ENCODE peak calls at places on chromosome 21, in eight cellular contexts. W is hepatocyte, C is neural progenitor cell, G is heart left ventricle, Z is Panc1, H is aorta, X is psoas muscle, K is pancreas. M is an unnamed sample.

GRCh38 chr21:36321325-36322082 is 1.5 kb downstream of the MORC3 start:
- DNase-seq in W (peak; percentile 13), C (peak; percentile 68), G (no peak), Z (no peak), H (no peak), X (no peak), K (peak; percentile 38), M (peak; percentile 58)

GRCh38 chr21:43598416-43599120 is 60.7 kb downstream of the HSF2BP start:
- DNase-seq in W (no peak), C (no peak), G (no peak), Z (no peak), H (no peak), X (no peak), K (no peak), M (no peak)

GRCh38 chr21:15841856-15842564 is 112.2 kb downstream of the USP25 start:
- DNase-seq in W (no peak), C (no peak), G (no peak), Z (no peak), H (no peak), X (no peak), K (no peak), M (no peak)

GRCh38 chr21:36171327-36171726 is 14.7 kb downstream of the DOP1B start:
- DNase-seq in W (no peak), C (no peak), G (no peak), Z (no peak), H (no peak), X (no peak), K (no peak), M (no peak)

GRCh38 chr21:30924171-30924680 is 42.8 kb upstream of the KRTAP11-1 start:
- DNase-seq in W (peak; percentile 25), C (no peak), G (no peak), Z (no peak), H (no peak), X (no peak), K (no peak), M (no peak)

GRCh38 chr21:14762309-14762708 is 216.2 kb upstream of the SAMSN1 start:
- DNase-seq in W (no peak), C (no peak), G (no peak), Z (no peak), H (no peak), X (no peak), K (no peak), M (no peak)

GRCh38 chr21:36881223-36881622 is 85.2 kb downstream of the HLCS start:
- DNase-seq in W (no peak), C (no peak), G (no peak), Z (no peak), H (no peak), X (no peak), K (no peak), M (no peak)

GRCh38 chr21:32448803-32449594 is 36.5 kb downstream of the EVA1C start:
- DNase-seq in W (no peak), C (no peak), G (no peak), Z (no peak), H (no peak), X (no peak), K (no peak), M (no peak)

GRCh38 chr21:36719614-36720013 is 20.7 kb downstream of the SIM2 start:
- DNase-seq in W (peak; percentile 50), C (no peak), G (no peak), Z (no peak), H (peak; percentile 51), X (no peak), K (peak; percentile 60), M (peak; percentile 33)

GRCh38 chr21:36487641-36488307 is 7.9 kb upstream of the CLDN14 start:
- DNase-seq in W (no peak), C (no peak), G (no peak), Z (no peak), H (no peak), X (no peak), K (peak; percentile 47), M (no peak)

GRCh38 chr21:22421416-22422190 is 1423.4 kb downstream of the NCAM2 start:
- DNase-seq in W (no peak), C (no peak), G (no peak), Z (no peak), H (no peak), X (no peak), K (no peak), M (no peak)

GRCh38 chr21:36909901-36910561 is 56.4 kb downstream of the HLCS start:
- DNase-seq in W (peak; percentile 81), C (no peak), G (no peak), Z (peak; percentile 91), H (no peak), X (no peak), K (no peak), M (no peak)

GRCh38 chr21:42626171-42626570 is 27.2 kb upstream of the PDE9A start:
- DNase-seq in W (no peak), C (no peak), G (no peak), Z (no peak), H (peak; percentile 32), X (no peak), K (no peak), M (no peak)

GRCh38 chr21:36171741-36172331 is 15.2 kb downstream of the DOP1B start:
- DNase-seq in W (no peak), C (no peak), G (peak; percentile 32), Z (no peak), H (no peak), X (no peak), K (no peak), M (no peak)

GRCh38 chr21:16578912-16579311 is 849.1 kb downstream of the USP25 start:
- DNase-seq in W (no peak), C (no peak), G (no peak), Z (no peak), H (no peak), X (no peak), K (no peak), M (no peak)

GRCh38 chr21:43893536-43894205 is 28.6 kb downstream of the AGPAT3 start:
- DNase-seq in W (no peak), C (no peak), G (no peak), Z (no peak), H (no peak), X (no peak), K (no peak), M (no peak)

GRCh38 chr21:33418686-33419085 is 15.5 kb downstream of the IFNGR2 start:
- DNase-seq in W (no peak), C (no peak), G (peak; percentile 44), Z (no peak), H (peak; percentile 84), X (peak; percentile 78), K (no peak), M (no peak)

GRCh38 chr21:36125513-36126121 is 9.3 kb upstream of the CBR3 start:
- DNase-seq in W (peak; percentile 73), C (peak; percentile 53), G (no peak), Z (no peak), H (no peak), X (peak; percentile 56), K (no peak), M (peak; percentile 79)

GRCh38 chr21:14270631-14271030 is 54.7 kb downstream of the RBM11 start:
- DNase-seq in W (peak; percentile 13), C (no peak), G (no peak), Z (no peak), H (no peak), X (no peak), K (no peak), M (no peak)

GRCh38 chr21:41582866-41583265 is 74.9 kb upstream of the TMPRSS2 start:
- DNase-seq in W (no peak), C (no peak), G (no peak), Z (no peak), H (no peak), X (no peak), K (no peak), M (no peak)
- H3K4me1 ChIP-seq in W (peaks cover 33% of the 10 kb centered on the region), C (peaks cover 6% of the 10 kb centered on the region), G (no peaks in the 10 kb centered on the region), Z (peaks cover 33% of the 10 kb centered on the region), H (no peaks in the 10 kb centered on the region), X (no peaks in the 10 kb centered on the region), K (peaks cover 23% of the 10 kb centered on the region), M (no peaks in the 10 kb centered on the region)

DNA sequence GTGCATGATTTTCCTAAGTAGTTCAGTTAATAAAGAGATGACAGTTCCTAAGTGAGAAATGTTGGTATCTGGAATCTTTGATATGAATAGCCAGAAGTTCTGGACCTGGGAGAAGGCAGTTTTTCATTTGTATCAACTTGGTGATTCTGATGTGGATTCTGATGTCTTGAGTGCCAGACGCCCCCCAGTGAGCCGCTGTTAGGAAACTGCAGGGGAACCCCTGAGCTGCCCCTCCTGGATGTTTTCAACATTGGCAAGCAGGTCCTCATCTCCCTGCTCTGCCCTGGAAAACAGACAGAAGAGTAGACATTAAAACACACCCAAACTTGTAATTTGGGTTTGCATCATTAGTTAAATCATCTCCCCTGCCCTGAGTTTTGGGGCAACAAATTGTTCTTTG is 7.4 kb downstream of the ETS2 start:
- DNase-seq in W (no peak), C (no peak), G (no peak), Z (no peak), H (no peak), X (no peak), K (no peak), M (peak; percentile 93)
- H3K27ac ChIP-seq in W (peak overlapping the region; percentile 6), C (no peak overlapping the region), G (peak overlapping the region; percentile 22), Z (peak overlapping the region; percentile 93), H (peak overlapping the region; percentile 54), X (peak overlapping the region; percentile 69), K (no peak overlapping the region), M (peak overlapping the region; percentile 27)

DNA sequence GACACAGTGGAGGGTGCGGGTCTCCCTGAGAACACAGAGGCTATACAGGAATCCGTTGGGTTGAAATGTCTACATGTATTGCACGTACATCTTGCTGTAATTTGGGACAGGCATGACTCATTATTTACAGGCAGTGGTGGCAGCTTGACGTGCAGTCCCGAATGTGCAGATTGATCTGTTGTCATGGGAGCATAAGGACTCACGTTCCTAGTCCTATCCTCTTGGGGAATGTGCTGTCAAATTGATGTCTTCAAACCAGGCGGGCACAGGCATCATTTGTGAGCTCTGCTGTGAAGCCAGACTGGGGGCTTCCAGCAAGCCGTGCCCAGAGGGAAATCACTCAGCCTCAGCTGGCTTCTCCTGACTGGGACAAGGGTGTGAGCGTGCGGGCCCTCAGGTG is 40.5 kb downstream of the S100B start:
- DNase-seq in W (no peak), C (no peak), G (no peak), Z (no peak), H (no peak), X (no peak), K (no peak), M (no peak)
- H3K36me3 ChIP-seq in W (no peaks in the 10 kb centered on the region), C (no peaks in the 10 kb centered on the region), G (no peaks in the 10 kb centered on the region), Z (no peaks in the 10 kb centered on the region), H (peaks cover 16% of the 10 kb centered on the region), X (no peaks in the 10 kb centered on the region), K (peaks cover 30% of the 10 kb centered on the region), M (peaks cover 63% of the 10 kb centered on the region)

GRCh38 chr21:29074007-29074376 is 544 bp upstream of the CCT8 start:
- DNase-seq in W (no peak), C (no peak), G (no peak), Z (no peak), H (no peak), X (no peak), K (no peak), M (no peak)
- H3K4me1 ChIP-seq in W (peaks cover 6% of the 10 kb centered on the region), C (peaks cover 21% of the 10 kb centered on the region), G (peaks cover 20% of the 10 kb centered on the region), Z (peaks cover 10% of the 10 kb centered on the region), H (no peaks in the 10 kb centered on the region), X (peaks cover 23% of the 10 kb centered on the region), K (peaks cover 9% of the 10 kb centered on the region), M (no peaks in the 10 kb centered on the region)

M was measured in endodermal cell.